ENCODE peak calls at places on chromosomes 3 and 15, in five cellular contexts. One of them, this sample, is unnamed.

GRCh38 chr3:55406666-55407425 is 80.3 kb downstream of the WNT5A start:
- DNase-seq in neuronal stem cell: no peak
- DNase-seq in AG04450: no peak
- DNase-seq in mesenchymal stem cell: no peak
- DNase-seq in pancreas: no peak
- DNase-seq in this sample: no peak

GRCh38 chr3:118987466-118987865 is 47.2 kb downstream of the IGSF11 start:
- DNase-seq in pancreas: peak; percentile 80
- DNase-seq in neuronal stem cell: no peak
- DNase-seq in AG04450: no peak
- DNase-seq in mesenchymal stem cell: no peak
- DNase-seq in this sample: no peak

GRCh38 chr3:127604546-127605165 is 6.4 kb downstream of the MCM2 start:
- DNase-seq in pancreas: no peak
- DNase-seq in AG04450: no peak
- DNase-seq in neuronal stem cell: no peak
- DNase-seq in mesenchymal stem cell: no peak
- DNase-seq in this sample: no peak

GRCh38 chr3:190575441-190576190 is 61.7 kb downstream of the IL1RAP start:
- DNase-seq in mesenchymal stem cell: no peak
- DNase-seq in neuronal stem cell: no peak
- DNase-seq in pancreas: no peak
- DNase-seq in AG04450: no peak
- DNase-seq in this sample: no peak

GRCh38 chr3:177179281-177180067 is 17.8 kb downstream of the TBL1XR1 start:
- DNase-seq in neuronal stem cell: no peak
- DNase-seq in mesenchymal stem cell: no peak
- DNase-seq in AG04450: no peak
- DNase-seq in pancreas: no peak
- DNase-seq in this sample: no peak

GRCh38 chr3:15064299-15064834 is 748 bp downstream of the MRPS25 start:
- DNase-seq in neuronal stem cell: no peak
- DNase-seq in mesenchymal stem cell: peak; percentile 43
- DNase-seq in AG04450: no peak
- DNase-seq in pancreas: no peak
- DNase-seq in this sample: peak; percentile 22

GRCh38 chr15:83123529-83123928 is 16.1 kb downstream of the TM6SF1 start:
- DNase-seq in mesenchymal stem cell: no peak
- DNase-seq in pancreas: no peak
- DNase-seq in AG04450: no peak
- DNase-seq in neuronal stem cell: no peak
- DNase-seq in this sample: no peak

GRCh38 chr3:183313331-183313730 is 60.3 kb downstream of the B3GNT5 start:
- DNase-seq in AG04450: no peak
- DNase-seq in mesenchymal stem cell: no peak
- DNase-seq in pancreas: no peak
- DNase-seq in neuronal stem cell: no peak
- DNase-seq in this sample: no peak

GRCh38 chr3:72155391-72156064 is 370.6 kb upstream of the PROK2 start:
- DNase-seq in AG04450: peak; percentile 88
- DNase-seq in mesenchymal stem cell: peak; percentile 97
- DNase-seq in pancreas: peak; percentile 47
- DNase-seq in neuronal stem cell: no peak
- DNase-seq in this sample: no peak

GRCh38 chr3:86930831-86931230 is 60.1 kb downstream of the VGLL3 start:
- DNase-seq in pancreas: no peak
- DNase-seq in neuronal stem cell: no peak
- DNase-seq in mesenchymal stem cell: no peak
- DNase-seq in AG04450: no peak
- DNase-seq in this sample: no peak

GRCh38 chr3:123670743-123671142 is 85.9 kb upstream of the HACD2 start:
- DNase-seq in neuronal stem cell: no peak
- DNase-seq in mesenchymal stem cell: no peak
- DNase-seq in AG04450: no peak
- DNase-seq in pancreas: no peak
- DNase-seq in this sample: no peak

GRCh38 chr3:4474683-4475490 is 7.8 kb upstream of the SUMF1 start:
- DNase-seq in AG04450: no peak
- DNase-seq in pancreas: peak; percentile 31
- DNase-seq in mesenchymal stem cell: peak; percentile 24
- DNase-seq in neuronal stem cell: peak; percentile 31
- DNase-seq in this sample: no peak

GRCh38 chr3:149388714-149389417 is 11.4 kb upstream of the TM4SF1 start:
- DNase-seq in AG04450: no peak
- DNase-seq in pancreas: no peak
- DNase-seq in neuronal stem cell: no peak
- DNase-seq in mesenchymal stem cell: no peak
- DNase-seq in this sample: no peak

GRCh38 chr3:197539651-197540051 is 16.1 kb downstream of the BDH1 start:
- DNase-seq in neuronal stem cell: no peak
- DNase-seq in AG04450: no peak
- DNase-seq in pancreas: no peak
- DNase-seq in mesenchymal stem cell: no peak
- DNase-seq in this sample: no peak
- H3K27ac ChIP-seq in neuronal stem cell: no peak overlapping the region
- H3K27ac ChIP-seq in AG04450: no peak overlapping the region
- H3K27ac ChIP-seq in pancreas: no peak overlapping the region
- H3K27ac ChIP-seq in mesenchymal stem cell: no peak overlapping the region
- H3K27ac ChIP-seq in this sample: no peak overlapping the region

DNA sequence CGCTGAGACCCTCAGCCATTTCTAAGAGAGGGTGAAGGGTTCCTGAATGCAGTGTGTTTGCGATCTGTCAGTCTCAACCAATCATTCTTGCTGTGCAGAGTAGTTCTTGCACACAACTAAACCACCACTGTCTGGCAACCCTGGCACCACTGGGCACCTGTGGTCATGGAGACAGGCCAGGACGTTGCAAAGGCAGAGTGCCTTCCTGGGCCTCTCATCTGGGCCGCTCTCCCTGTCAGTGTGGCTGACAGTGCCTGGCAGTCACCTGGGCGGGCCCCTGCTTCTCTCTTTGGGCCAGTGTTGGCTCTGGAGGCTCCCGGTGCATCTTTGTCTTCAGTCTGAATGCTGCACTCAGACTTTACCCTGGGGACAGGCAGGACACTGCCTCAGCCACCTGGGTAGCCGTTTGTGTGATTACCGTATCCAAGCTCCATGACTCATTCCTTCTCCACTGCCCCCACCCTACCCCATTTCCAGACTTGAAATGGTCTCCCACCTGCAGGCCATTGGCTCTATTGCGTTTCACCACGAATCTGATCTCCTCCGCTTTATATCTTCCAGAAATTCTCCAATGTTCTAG is 104.6 kb upstream of the KLF13 start:
- DNase-seq in neuronal stem cell: no peak
- DNase-seq in mesenchymal stem cell: no peak
- DNase-seq in AG04450: no peak
- DNase-seq in pancreas: no peak
- DNase-seq in this sample: no peak
- H3K27me3 ChIP-seq in neuronal stem cell: peaks cover 2% of the 10 kb centered on the region
- H3K27me3 ChIP-seq in mesenchymal stem cell: peaks cover 22% of the 10 kb centered on the region
- H3K27me3 ChIP-seq in AG04450: peaks cover 33% of the 10 kb centered on the region
- H3K27me3 ChIP-seq in pancreas: no peaks in the 10 kb centered on the region
- H3K27me3 ChIP-seq in this sample: peaks cover 14% of the 10 kb centered on the region

GRCh38 chr3:175273573-175273972 is 414.4 kb downstream of the NAALADL2 start:
- DNase-seq in pancreas: no peak
- DNase-seq in neuronal stem cell: no peak
- DNase-seq in AG04450: no peak
- DNase-seq in mesenchymal stem cell: no peak
- DNase-seq in this sample: no peak
- H3K4me3 ChIP-seq in pancreas: no peak overlapping the region
- H3K4me3 ChIP-seq in neuronal stem cell: no peak overlapping the region
- H3K4me3 ChIP-seq in AG04450: no peak overlapping the region
- H3K4me3 ChIP-seq in mesenchymal stem cell: no peak overlapping the region
- H3K4me3 ChIP-seq in this sample: no peak overlapping the region

DNA sequence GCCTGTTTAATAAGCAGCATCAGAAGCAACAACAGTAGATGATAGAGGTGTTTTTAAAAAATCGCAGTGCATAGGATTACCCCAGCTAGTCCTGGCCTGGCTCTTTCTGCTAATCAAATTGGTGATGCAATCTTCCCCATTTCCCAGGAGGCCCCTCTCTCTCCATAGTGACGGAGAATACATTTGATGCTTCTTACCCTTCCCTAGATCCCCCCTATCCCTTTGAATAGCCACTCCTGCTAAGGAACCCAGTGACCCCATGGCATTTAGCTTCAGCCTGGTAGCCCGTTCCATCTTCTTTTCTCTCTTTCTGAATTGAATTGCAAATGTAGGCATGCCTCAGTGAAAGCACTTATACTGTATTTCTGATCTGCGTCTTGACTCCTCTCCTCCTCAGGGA is 223.6 kb upstream of the GAP43 start:
- DNase-seq in pancreas: no peak
- DNase-seq in mesenchymal stem cell: no peak
- DNase-seq in AG04450: no peak
- DNase-seq in neuronal stem cell: no peak
- DNase-seq in this sample: peak; percentile 67
- H3K27ac ChIP-seq in pancreas: no peak overlapping the region
- H3K27ac ChIP-seq in mesenchymal stem cell: no peak overlapping the region
- H3K27ac ChIP-seq in AG04450: no peak overlapping the region
- H3K27ac ChIP-seq in neuronal stem cell: no peak overlapping the region
- H3K27ac ChIP-seq in this sample: peak overlapping the region; percentile 89

GRCh38 chr3:54083901-54084300 is 38.5 kb upstream of the CACNA2D3 start:
- DNase-seq in mesenchymal stem cell: no peak
- DNase-seq in AG04450: no peak
- DNase-seq in pancreas: no peak
- DNase-seq in neuronal stem cell: no peak
- DNase-seq in this sample: no peak

GRCh38 chr3:54085936-54086335 is 36.4 kb upstream of the CACNA2D3 start:
- DNase-seq in AG04450: no peak
- DNase-seq in neuronal stem cell: no peak
- DNase-seq in pancreas: no peak
- DNase-seq in mesenchymal stem cell: no peak
- DNase-seq in this sample: no peak

GRCh38 chr3:54087581-54088410 is 34.6 kb upstream of the CACNA2D3 start:
- DNase-seq in mesenchymal stem cell: no peak
- DNase-seq in neuronal stem cell: no peak
- DNase-seq in AG04450: no peak
- DNase-seq in pancreas: no peak
- DNase-seq in this sample: no peak

GRCh38 chr3:54086639-54087405 is 35.5 kb upstream of the CACNA2D3 start:
- DNase-seq in pancreas: no peak
- DNase-seq in neuronal stem cell: no peak
- DNase-seq in AG04450: no peak
- DNase-seq in mesenchymal stem cell: no peak
- DNase-seq in this sample: no peak
- H3K27me3 ChIP-seq in pancreas: peaks cover 6% of the 10 kb centered on the region
- H3K27me3 ChIP-seq in neuronal stem cell: peaks cover 22% of the 10 kb centered on the region
- H3K27me3 ChIP-seq in AG04450: no peaks in the 10 kb centered on the region
- H3K27me3 ChIP-seq in mesenchymal stem cell: peaks cover 43% of the 10 kb centered on the region
- H3K27me3 ChIP-seq in this sample: no peaks in the 10 kb centered on the region